ENCODE peak calls at places on chromosomes 16 and 17, in seven cellular contexts. C is HS-27A; M is stimulated activated CD8-positive, alpha-beta memory T cell treated with anti-CD3 and anti-CD28 coated beads, Interleukin-7, amount 100 ng/mL, for 1 hour; E is amniotic stem cell; I is prostate gland; K is ACHN; Q is left ventricle myocardium inferior. W is an unnamed sample.

GRCh38 chr16:88638323-88639230 is at the start of gene IL17C:
- DNase-seq in I (no peak), Q (no peak), M (no peak), E (no peak), C (no peak), K (no peak), W (no peak)

GRCh38 chr17:45851464-45851863 is 6.8 kb downstream of the SPPL2C start:
- DNase-seq in I (no peak), C (no peak), Q (no peak), E (no peak), M (no peak), K (no peak), W (no peak)

GRCh38 chr17:32015245-32016013 is 8.2 kb downstream of the LRRC37B start:
- DNase-seq in E (no peak), M (no peak), C (no peak), Q (no peak), I (no peak), K (no peak), W (no peak)

GRCh38 chr17:75552425-75552824 is 26.9 kb downstream of the LLGL2 start:
- DNase-seq in I (no peak), C (no peak), E (no peak), K (no peak), Q (no peak), M (no peak), W (no peak)

GRCh38 chr16:79811541-79811940 is 211.0 kb upstream of the MAF start:
- DNase-seq in M (no peak), C (no peak), Q (no peak), E (no peak), I (no peak), K (no peak), W (no peak)

GRCh38 chr17:48522990-48523389 is 7.8 kb downstream of the HOXB1 start:
- DNase-seq in M (no peak), Q (no peak), E (no peak), K (no peak), I (no peak), C (no peak), W (no peak)

GRCh38 chr17:35051183-35051578 is 12.3 kb downstream of the RFFL start:
- DNase-seq in K (peak; percentile 24), M (no peak), E (no peak), I (no peak), C (no peak), Q (no peak), W (peak; percentile 78)

GRCh38 chr17:385836-386144 is 33.2 kb upstream of the RPH3AL start:
- DNase-seq in E (no peak), M (no peak), Q (no peak), I (no peak), K (no peak), C (no peak), W (no peak)

GRCh38 chr17:73119631-73120030 is 27.1 kb upstream of the SLC39A11 start:
- DNase-seq in C (no peak), I (no peak), K (no peak), Q (no peak), M (no peak), E (no peak), W (no peak)

GRCh38 chr17:81570896-81571453 is 18.8 kb upstream of the FAAP100 start:
- DNase-seq in Q (no peak), I (no peak), E (no peak), C (no peak), K (no peak), M (no peak), W (no peak)

GRCh38 chr17:40366861-40367518 is 2.5 kb upstream of the GJD3 start:
- DNase-seq in K (no peak), Q (no peak), I (no peak), E (no peak), M (no peak), C (no peak), W (no peak)

GRCh38 chr17:48023408-48024148 is 14.0 kb downstream of the COPZ2 start:
- DNase-seq in I (peak; percentile 87), M (no peak), K (peak; percentile 94), E (peak; percentile 42), Q (peak; percentile 85), C (no peak), W (no peak)

GRCh38 chr16:27386674-27387073 is 15.3 kb upstream of the IL21R start:
- DNase-seq in M (no peak), I (no peak), Q (no peak), E (no peak), C (no peak), K (no peak), W (no peak)

GRCh38 chr17:78583091-78583490 is 5.9 kb upstream of the DNAH17 start:
- DNase-seq in I (no peak), C (no peak), M (no peak), Q (no peak), E (no peak), K (no peak), W (no peak)

GRCh38 chr16:1929105-1929504 is 10.9 kb upstream of the HS3ST6 start:
- DNase-seq in K (peak; percentile 72), C (no peak), E (no peak), I (no peak), Q (no peak), M (no peak), W (no peak)

GRCh38 chr16:65120811-65121721 is 797 bp downstream of the CDH11 start:
- DNase-seq in K (no peak), M (no peak), C (no peak), E (no peak), I (no peak), Q (peak; percentile 20), W (no peak)

GRCh38 chr16:89691986-89692569 is 5.6 kb downstream of the CDK10 start:
- DNase-seq in E (no peak), C (no peak), M (no peak), I (no peak), K (no peak), Q (no peak), W (no peak)

GRCh38 chr17:43570518-43570928 is 24.4 kb upstream of the ETV4 start:
- DNase-seq in K (peak; percentile 87), M (no peak), Q (no peak), C (no peak), I (no peak), E (no peak), W (no peak)

GRCh38 chr17:34171245-34171818 is 83.8 kb upstream of the CCL2 start:
- DNase-seq in Q (peak; percentile 31), I (peak; percentile 34), K (peak; percentile 66), M (peak; percentile 11), C (no peak), E (peak; percentile 4), W (peak; percentile 31)

GRCh38 chr17:82228842-82229685 is at the start of gene SLC16A3:
- DNase-seq in M (peak; percentile 31), K (peak; percentile 30), I (no peak), Q (peak; percentile 77), C (no peak), E (peak; percentile 34), W (peak; percentile 45)

GRCh38 chr17:55601874-55602364 is 90.7 kb upstream of the SMIM36 start:
- DNase-seq in Q (no peak), I (no peak), E (no peak), M (no peak), K (peak; percentile 49), C (no peak), W (peak; percentile 20)